ENCODE peak calls at places on chromosomes 4 and X, in five cellular contexts. B, R, I, U and K are unnamed samples.

GRCh38 chr4:38324861-38325451 is 339.0 kb upstream of the KLF3 start:
- DNase-seq in B (no peak), R (no peak), I (no peak), U (no peak), K (no peak)

GRCh38 chr4:79598801-79599200 is 190.8 kb upstream of the GK2 start:
- DNase-seq in B (no peak), R (no peak), I (no peak), U (no peak), K (no peak)

GRCh38 chrX:123920065-123920785 is 41.3 kb upstream of the STAG2 start:
- DNase-seq in B (peak; percentile 67), R (peak; percentile 47), I (no peak), U (no peak), K (peak; percentile 55)

GRCh38 chr4:7519638-7520373 is 85.1 kb upstream of the PSAPL1 start:
- DNase-seq in B (no peak), R (no peak), I (no peak), U (peak; percentile 86), K (no peak)

GRCh38 chrX:100830547-100830946 is 10.4 kb downstream of the CSTF2 start:
- DNase-seq in B (no peak), R (no peak), I (no peak), U (no peak), K (no peak)

GRCh38 chr4:6367313-6367945 is 97.8 kb downstream of the WFS1 start:
- DNase-seq in B (no peak), R (no peak), I (no peak), U (no peak), K (no peak)

GRCh38 chr4:25702848-25703247 is 47.2 kb downstream of the SLC34A2 start:
- DNase-seq in B (no peak), R (no peak), I (no peak), U (no peak), K (peak; percentile 4)

GRCh38 chr4:6336166-6336565 is 66.5 kb downstream of the WFS1 start:
- DNase-seq in B (no peak), R (no peak), I (no peak), U (no peak), K (no peak)